ENCODE peak calls at places on chromosomes 6 and 20, in eight cellular contexts. One of them, this sample, is unnamed. For H3K36me3, the result is how much of the 10 kb centered on the place peaks cover.

GRCh38 chr6:34517966-34518365 is 38.2 kb downstream of the SPDEF start:
- DNase-seq in neural progenitor cell: no peak
- DNase-seq in fibroblast of lung: no peak
- DNase-seq in GM23338: no peak
- DNase-seq in hepatocyte: no peak
- DNase-seq in astrocyte: no peak
- DNase-seq in HCT116: no peak
- DNase-seq in GM23248: no peak
- DNase-seq in this sample: no peak

GRCh38 chr6:105136433-105137350 is 43.1 kb downstream of the POPDC3 start:
- DNase-seq in HCT116: no peak
- DNase-seq in GM23248: peak
- DNase-seq in astrocyte: peak
- DNase-seq in hepatocyte: peak
- DNase-seq in fibroblast of lung: peak
- DNase-seq in GM23338: peak
- DNase-seq in neural progenitor cell: peak
- DNase-seq in this sample: no peak

GRCh38 chr6:122696079-122696478 is 83.4 kb upstream of the FABP7 start:
- DNase-seq in neural progenitor cell: no peak
- DNase-seq in HCT116: peak
- DNase-seq in GM23338: no peak
- DNase-seq in astrocyte: peak
- DNase-seq in hepatocyte: no peak
- DNase-seq in fibroblast of lung: peak
- DNase-seq in GM23248: peak
- DNase-seq in this sample: peak

GRCh38 chr20:34190679-34191090 is 50.5 kb upstream of the ASIP start:
- DNase-seq in GM23248: peak
- DNase-seq in GM23338: peak
- DNase-seq in astrocyte: peak
- DNase-seq in neural progenitor cell: peak
- DNase-seq in hepatocyte: peak
- DNase-seq in HCT116: peak
- DNase-seq in fibroblast of lung: peak
- DNase-seq in this sample: peak

GRCh38 chr20:17637985-17638640 is 43.9 kb downstream of the RRBP1 start:
- DNase-seq in neural progenitor cell: no peak
- DNase-seq in GM23338: no peak
- DNase-seq in hepatocyte: no peak
- DNase-seq in fibroblast of lung: no peak
- DNase-seq in astrocyte: no peak
- DNase-seq in HCT116: no peak
- DNase-seq in GM23248: no peak
- DNase-seq in this sample: no peak

GRCh38 chr6:28811873-28812272 is 111.9 kb downstream of the TRIM27 start:
- DNase-seq in neural progenitor cell: peak
- DNase-seq in fibroblast of lung: peak
- DNase-seq in astrocyte: peak
- DNase-seq in hepatocyte: no peak
- DNase-seq in GM23248: no peak
- DNase-seq in HCT116: no peak
- DNase-seq in GM23338: peak
- DNase-seq in this sample: peak

GRCh38 chr6:84791233-84791632 is 26.8 kb upstream of the TBX18 start:
- DNase-seq in astrocyte: no peak
- DNase-seq in neural progenitor cell: no peak
- DNase-seq in GM23338: no peak
- DNase-seq in GM23248: peak
- DNase-seq in hepatocyte: no peak
- DNase-seq in HCT116: no peak
- DNase-seq in fibroblast of lung: no peak
- DNase-seq in this sample: peak

GRCh38 chr6:776394-777041 is 83.6 kb upstream of the EXOC2 start:
- DNase-seq in astrocyte: no peak
- DNase-seq in HCT116: no peak
- DNase-seq in hepatocyte: no peak
- DNase-seq in GM23248: no peak
- DNase-seq in neural progenitor cell: no peak
- DNase-seq in fibroblast of lung: no peak
- DNase-seq in GM23338: no peak
- DNase-seq in this sample: no peak

GRCh38 chr6:113774122-113774835 is 82.9 kb upstream of the MARCKS start:
- DNase-seq in GM23338: peak
- DNase-seq in HCT116: peak
- DNase-seq in GM23248: peak
- DNase-seq in neural progenitor cell: no peak
- DNase-seq in fibroblast of lung: peak
- DNase-seq in astrocyte: peak
- DNase-seq in hepatocyte: peak
- DNase-seq in this sample: no peak

GRCh38 chr6:157236040-157236725 is 87.1 kb downstream of the TMEM242 start:
- DNase-seq in GM23338: peak
- DNase-seq in GM23248: peak
- DNase-seq in hepatocyte: no peak
- DNase-seq in HCT116: no peak
- DNase-seq in fibroblast of lung: no peak
- DNase-seq in astrocyte: no peak
- DNase-seq in neural progenitor cell: peak
- DNase-seq in this sample: no peak
- TF ChIP-seq EZH2 in GM23338: no peak
- TF ChIP-seq EZH2 in GM23248: peak
- TF ChIP-seq EZH2 in hepatocyte: peak
- TF ChIP-seq EZH2 in HCT116: no peak
- TF ChIP-seq EZH2 in fibroblast of lung: peak
- TF ChIP-seq EZH2 in astrocyte: peak
- TF ChIP-seq EZH2 in neural progenitor cell: peak
- TF ChIP-seq EZH2 in this sample: no peak

GRCh38 chr20:63540417-63541186 is 3.4 kb upstream of the PTK6 start:
- DNase-seq in astrocyte: no peak
- DNase-seq in fibroblast of lung: no peak
- DNase-seq in hepatocyte: no peak
- DNase-seq in GM23338: no peak
- DNase-seq in HCT116: no peak
- DNase-seq in GM23248: peak
- DNase-seq in neural progenitor cell: no peak
- DNase-seq in this sample: peak

GRCh38 chr20:63538204-63539091 is 1.3 kb upstream of the PTK6 start:
- DNase-seq in GM23338: peak
- DNase-seq in fibroblast of lung: no peak
- DNase-seq in neural progenitor cell: no peak
- DNase-seq in HCT116: no peak
- DNase-seq in hepatocyte: peak
- DNase-seq in GM23248: no peak
- DNase-seq in astrocyte: no peak
- DNase-seq in this sample: peak

GRCh38 chr20:63539092-63539430 is 1.9 kb upstream of the PTK6 start:
- DNase-seq in GM23338: no peak
- DNase-seq in GM23248: no peak
- DNase-seq in astrocyte: no peak
- DNase-seq in fibroblast of lung: no peak
- DNase-seq in hepatocyte: no peak
- DNase-seq in neural progenitor cell: no peak
- DNase-seq in HCT116: no peak
- DNase-seq in this sample: no peak

GRCh38 chr20:63541371-63541770 is 4.2 kb upstream of the PTK6 start:
- DNase-seq in GM23248: no peak
- DNase-seq in GM23338: no peak
- DNase-seq in fibroblast of lung: no peak
- DNase-seq in hepatocyte: no peak
- DNase-seq in HCT116: no peak
- DNase-seq in astrocyte: no peak
- DNase-seq in neural progenitor cell: no peak
- DNase-seq in this sample: no peak

DNA sequence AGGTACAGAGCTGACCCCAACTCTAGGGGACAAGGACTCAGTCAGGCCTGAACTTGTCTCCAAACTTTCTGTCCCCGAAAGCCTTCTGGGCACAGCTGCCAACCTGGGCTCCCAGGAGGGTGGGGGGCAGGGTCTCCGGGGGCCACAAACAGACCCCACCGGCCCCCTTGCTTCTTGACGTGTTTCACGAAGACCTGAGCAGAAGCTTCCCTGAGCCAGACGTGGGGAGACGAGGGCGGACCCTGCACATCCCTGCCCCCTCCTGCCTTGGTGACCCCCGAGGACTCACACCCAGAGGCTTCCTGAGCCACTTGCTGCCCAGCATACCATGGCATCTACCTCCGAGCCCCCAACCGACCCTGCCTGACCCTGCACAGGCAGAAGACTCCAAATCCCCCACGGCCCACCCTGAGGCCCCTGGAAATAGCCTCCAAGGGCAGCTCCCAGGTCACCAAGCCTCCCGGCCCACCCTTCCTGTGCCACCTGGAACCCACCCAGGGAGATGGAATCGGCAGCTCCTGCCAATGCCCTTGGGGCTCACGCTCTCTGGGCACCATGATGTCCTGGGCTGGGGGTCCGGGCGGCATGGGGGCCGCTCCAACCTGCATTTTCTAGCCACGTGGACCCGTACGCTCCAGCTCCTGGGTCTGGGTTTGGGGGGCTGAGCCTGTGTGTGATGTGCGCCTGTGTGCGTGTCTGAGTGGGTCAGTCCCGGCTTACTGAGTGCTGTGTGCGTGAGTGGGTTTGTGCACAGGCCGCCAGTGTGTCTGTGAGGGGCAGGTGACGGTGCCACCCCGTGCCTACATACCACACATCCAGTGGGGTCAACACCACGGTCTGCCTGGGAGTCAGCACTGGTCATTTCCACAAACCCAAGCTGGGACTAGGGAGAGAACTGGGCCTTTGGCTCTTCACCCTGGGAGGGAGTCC is 2.5 kb upstream of the PTK6 start:
- DNase-seq in fibroblast of lung: no peak
- DNase-seq in GM23248: no peak
- DNase-seq in neural progenitor cell: no peak
- DNase-seq in hepatocyte: no peak
- DNase-seq in GM23338: no peak
- DNase-seq in astrocyte: no peak
- DNase-seq in HCT116: no peak
- DNase-seq in this sample: no peak
- H2AFZ ChIP-seq in fibroblast of lung: no peak
- H2AFZ ChIP-seq in GM23248: no peak
- H2AFZ ChIP-seq in neural progenitor cell: no peak
- H2AFZ ChIP-seq in hepatocyte: no peak
- H2AFZ ChIP-seq in GM23338: no peak
- H2AFZ ChIP-seq in astrocyte: no peak
- H2AFZ ChIP-seq in HCT116: no peak
- H2AFZ ChIP-seq in this sample: no peak

GRCh38 chr6:158481612-158482473 is 78.0 kb upstream of the TMEM181 start:
- DNase-seq in GM23248: peak
- DNase-seq in neural progenitor cell: no peak
- DNase-seq in fibroblast of lung: peak
- DNase-seq in hepatocyte: no peak
- DNase-seq in HCT116: peak
- DNase-seq in astrocyte: peak
- DNase-seq in GM23338: no peak
- DNase-seq in this sample: peak

GRCh38 chr6:158475344-158476302 is 84.3 kb upstream of the TMEM181 start:
- DNase-seq in hepatocyte: peak
- DNase-seq in fibroblast of lung: peak
- DNase-seq in GM23338: no peak
- DNase-seq in astrocyte: peak
- DNase-seq in GM23248: peak
- DNase-seq in neural progenitor cell: peak
- DNase-seq in HCT116: no peak
- DNase-seq in this sample: peak

GRCh38 chr6:158476389-158476788 is 83.5 kb upstream of the TMEM181 start:
- DNase-seq in HCT116: no peak
- DNase-seq in GM23248: no peak
- DNase-seq in astrocyte: no peak
- DNase-seq in fibroblast of lung: no peak
- DNase-seq in neural progenitor cell: no peak
- DNase-seq in hepatocyte: no peak
- DNase-seq in GM23338: no peak
- DNase-seq in this sample: no peak

GRCh38 chr6:158485411-158485810 is 74.5 kb upstream of the TMEM181 start:
- DNase-seq in GM23248: peak
- DNase-seq in neural progenitor cell: no peak
- DNase-seq in HCT116: no peak
- DNase-seq in GM23338: no peak
- DNase-seq in astrocyte: peak
- DNase-seq in fibroblast of lung: peak
- DNase-seq in hepatocyte: no peak
- DNase-seq in this sample: no peak

DNA sequence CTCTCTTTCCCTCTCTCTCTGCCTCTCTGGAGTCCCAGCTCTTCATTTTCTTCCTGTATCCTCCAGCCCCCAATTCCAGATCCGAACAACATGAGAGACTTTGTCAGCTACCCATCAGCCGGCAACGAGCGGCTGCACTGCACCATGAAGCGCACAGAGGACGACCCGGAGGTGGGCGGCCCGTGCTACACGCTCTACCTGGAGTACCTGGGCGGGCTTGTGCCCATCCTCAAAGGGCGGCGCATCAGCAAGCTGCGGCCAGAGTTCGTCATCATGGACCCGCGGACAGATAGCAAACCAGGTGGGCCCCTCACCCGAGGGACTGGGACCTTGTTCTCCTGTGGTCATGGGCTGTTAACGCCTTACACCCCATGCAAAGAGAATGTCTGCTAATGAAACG is 78.9 kb upstream of the TMEM181 start:
- DNase-seq in GM23338: no peak
- DNase-seq in astrocyte: no peak
- DNase-seq in HCT116: no peak
- DNase-seq in GM23248: no peak
- DNase-seq in hepatocyte: no peak
- DNase-seq in fibroblast of lung: no peak
- DNase-seq in neural progenitor cell: no peak
- DNase-seq in this sample: no peak
- H3K36me3 ChIP-seq in GM23338: under half
- H3K36me3 ChIP-seq in astrocyte: under half
- H3K36me3 ChIP-seq in HCT116: under half
- H3K36me3 ChIP-seq in GM23248: under half
- H3K36me3 ChIP-seq in hepatocyte: under half
- H3K36me3 ChIP-seq in fibroblast of lung: under half
- H3K36me3 ChIP-seq in neural progenitor cell: under half
- H3K36me3 ChIP-seq in this sample: under half

DNA sequence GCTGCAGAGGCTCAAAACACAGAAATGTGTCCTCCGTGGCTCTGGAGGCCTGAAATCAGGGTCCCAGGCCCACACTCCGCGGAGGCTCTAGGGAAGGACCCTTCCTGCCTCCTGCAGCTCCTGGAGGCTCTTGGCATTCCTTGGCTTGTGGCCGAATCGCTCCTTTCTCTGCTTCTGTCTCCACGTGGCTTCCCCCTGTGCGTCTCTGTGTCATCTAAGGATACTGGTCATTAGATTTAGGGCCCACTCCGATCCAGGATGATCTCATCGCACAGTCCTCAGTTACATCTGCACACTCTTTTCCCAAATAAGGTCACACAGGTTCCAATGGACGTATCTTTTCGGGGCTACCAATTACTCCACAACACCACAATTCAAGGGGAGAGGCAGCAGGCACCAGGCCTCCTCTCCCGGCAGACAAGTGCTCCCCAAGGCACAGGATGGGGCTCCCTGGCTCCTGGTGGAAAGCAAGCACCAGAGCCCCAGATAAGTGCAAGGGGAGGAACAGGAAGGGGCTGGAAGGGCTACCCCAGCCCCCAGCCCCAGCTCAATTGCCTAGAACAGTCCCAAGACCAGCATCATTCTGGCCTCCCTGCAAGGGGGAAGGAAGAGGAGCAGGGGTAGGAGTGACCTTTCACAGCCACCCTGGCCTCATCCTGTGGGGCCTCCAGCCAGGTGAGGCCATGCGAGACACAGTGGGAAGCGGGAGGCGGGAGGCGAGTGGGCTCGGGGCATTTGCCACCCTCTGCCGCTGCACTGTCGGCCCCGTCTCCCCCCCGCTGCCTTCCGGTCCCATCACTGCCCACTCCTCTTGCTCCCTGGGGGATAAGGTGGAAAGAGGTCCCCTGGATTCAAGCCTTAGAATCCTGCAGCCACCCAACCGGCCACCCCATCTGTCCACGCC is 16.3 kb downstream of the NTSR1 start:
- DNase-seq in fibroblast of lung: no peak
- DNase-seq in GM23248: no peak
- DNase-seq in astrocyte: no peak
- DNase-seq in HCT116: no peak
- DNase-seq in neural progenitor cell: no peak
- DNase-seq in hepatocyte: no peak
- DNase-seq in GM23338: no peak
- DNase-seq in this sample: no peak
- TF ChIP-seq EZH2 in fibroblast of lung: no peak
- TF ChIP-seq EZH2 in GM23248: no peak
- TF ChIP-seq EZH2 in astrocyte: no peak
- TF ChIP-seq EZH2 in HCT116: no peak
- TF ChIP-seq EZH2 in neural progenitor cell: no peak
- TF ChIP-seq EZH2 in hepatocyte: no peak
- TF ChIP-seq EZH2 in GM23338: no peak
- TF ChIP-seq EZH2 in this sample: no peak

This sample was measured in PC-3.